ENCODE peak calls at places on chromosome 7, in four cellular contexts. Y is GM23248; W is lung; E is CD4-positive, CD25-positive, alpha-beta regulatory T cell. L is an unnamed sample. For H3K36me3, the result is how much of the 10 kb centered on the place peaks cover.

GRCh38 chr7:42263971-42264370 is 27.0 kb upstream of the GLI3 start:
- DNase-seq in E (no peak), Y (no peak), W (no peak), L (no peak)

GRCh38 chr7:46478046-46478445 is 557.0 kb upstream of the IGFBP3 start:
- DNase-seq in Y (peak), W (no peak), E (no peak), L (no peak)

GRCh38 chr7:78178319-78178718 is 379.7 kb downstream of the PHTF2 start:
- DNase-seq in W (no peak), E (no peak), Y (peak), L (no peak)

GRCh38 chr7:151891753-151892152 is 14.8 kb upstream of the PRKAG2 start:
- DNase-seq in E (no peak), Y (no peak), W (no peak), L (no peak)

GRCh38 chr7:71630521-71630920 is 498.6 kb downstream of the GALNT17 start:
- DNase-seq in Y (no peak), W (no peak), E (no peak), L (no peak)

GRCh38 chr7:65475734-65476319 is 102.2 kb downstream of the ZNF92 start:
- DNase-seq in Y (no peak), E (peak), W (no peak), L (no peak)

GRCh38 chr7:50637725-50638643 is 72.8 kb upstream of the DDC start:
- DNase-seq in W (no peak), Y (peak), E (no peak), L (no peak)

GRCh38 chr7:94509264-94509878 is at the start of gene CASD1:
- DNase-seq in E (peak), W (peak), Y (peak), L (peak)

GRCh38 chr7:40306596-40306995 is 171.8 kb downstream of the SUGCT start:
- DNase-seq in W (no peak), Y (peak), E (no peak), L (no peak)

GRCh38 chr7:97819161-97819560 is 53.0 kb downstream of the ASNS start:
- DNase-seq in E (no peak), W (no peak), Y (no peak), L (no peak)

GRCh38 chr7:29588212-29588611 is 24.6 kb downstream of the PRR15 start:
- DNase-seq in W (no peak), E (no peak), Y (no peak), L (no peak)

GRCh38 chr7:46993396-46993795 is 588.5 kb downstream of the TNS3 start:
- DNase-seq in Y (peak), W (no peak), E (no peak), L (no peak)

GRCh38 chr7:41696323-41696916 is 6.5 kb downstream of the INHBA start:
- DNase-seq in E (no peak), Y (peak), W (peak), L (no peak)

GRCh38 chr7:77940647-77941046 is 142.1 kb downstream of the PHTF2 start:
- DNase-seq in W (no peak), Y (peak), E (peak), L (no peak)

GRCh38 chr7:56105508-56105907 is 768 bp downstream of the CHCHD2 start:
- DNase-seq in E (peak), W (no peak), Y (peak), L (no peak)

GRCh38 chr7:148356303-148356702 is 234.3 kb upstream of the C7orf33 start:
- DNase-seq in W (no peak), E (no peak), Y (no peak), L (no peak)

GRCh38 chr7:17535776-17536175 is 237.3 kb downstream of the AHR start:
- DNase-seq in W (no peak), E (no peak), Y (peak), L (no peak)

GRCh38 chr7:2511769-2512168 is 7.8 kb upstream of the LFNG start:
- DNase-seq in Y (no peak), E (no peak), W (no peak), L (no peak)

GRCh38 chr7:78587443-78588044 is 789.0 kb downstream of the PHTF2 start:
- DNase-seq in W (no peak), E (no peak), Y (peak), L (no peak)

GRCh38 chr7:1011297-1012003 is 28.5 kb downstream of the CYP2W1 start:
- DNase-seq in Y (no peak), E (no peak), W (no peak), L (no peak)

GRCh38 chr7:134773164-134773563 is 6.3 kb upstream of the CALD1 start:
- DNase-seq in W (no peak), E (no peak), Y (no peak), L (no peak)

GRCh38 chr7:152674860-152675760 is 831 bp downstream of the XRCC2 start:
- DNase-seq in Y (peak), W (no peak), E (no peak), L (no peak)

GRCh38 chr7:71210220-71210619 is 78.3 kb downstream of the GALNT17 start:
- DNase-seq in W (no peak), Y (no peak), E (no peak), L (no peak)

GRCh38 chr7:47294569-47295222 is 287.2 kb downstream of the TNS3 start:
- DNase-seq in W (no peak), E (no peak), Y (no peak), L (no peak)

GRCh38 chr7:151060416-151061234 is 1.2 kb downstream of the SLC4A2 start:
- DNase-seq in E (no peak), Y (peak), W (no peak), L (no peak)

GRCh38 chr7:98354511-98355249 is 46.2 kb downstream of the BAIAP2L1 start:
- DNase-seq in Y (peak), W (peak), E (no peak), L (no peak)

GRCh38 chr7:89023902-89024301 is 228.4 kb upstream of the TEX47 start:
- DNase-seq in W (no peak), E (no peak), Y (no peak), L (no peak)

GRCh38 chr7:96361116-96361857 is 39.4 kb upstream of the SLC25A13 start:
- DNase-seq in E (no peak), Y (no peak), W (no peak), L (no peak)

GRCh38 chr7:41438919-41439882 is 263.7 kb downstream of the INHBA start:
- DNase-seq in E (no peak), Y (peak), W (no peak), L (no peak)

GRCh38 chr7:98085674-98086073 is 21.0 kb upstream of the LMTK2 start:
- DNase-seq in E (no peak), W (no peak), Y (no peak), L (no peak)

GRCh38 chr7:155644971-155645509 is 579 bp downstream of the RBM33 start:
- DNase-seq in Y (peak), W (peak), E (no peak), L (no peak)

GRCh38 chr7:113083132-113083833 is 3.3 kb downstream of the GPR85 start:
- DNase-seq in W (no peak), Y (no peak), E (no peak), L (no peak)

DNA sequence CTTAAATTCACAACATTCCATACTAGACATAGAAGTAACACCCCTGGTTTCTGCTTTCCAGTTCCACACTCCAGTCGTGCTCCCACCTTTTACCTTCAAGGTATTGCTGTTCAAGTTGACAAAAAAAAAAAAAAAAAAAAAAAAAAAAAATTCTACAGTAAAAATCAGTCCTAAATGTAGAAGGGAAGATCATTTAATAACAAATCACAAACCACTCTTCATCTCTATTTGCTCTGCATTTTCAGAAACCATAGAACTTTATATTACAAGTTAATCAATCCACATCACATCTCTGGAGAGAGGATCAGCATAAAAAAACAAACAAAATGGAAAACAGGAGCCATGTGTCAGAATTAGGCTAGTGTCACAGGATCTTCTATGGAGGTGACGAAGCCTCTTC is 206.3 kb upstream of the KLF14 start:
- DNase-seq in E (no peak), Y (no peak), W (no peak), L (no peak)
- H3K4me3 ChIP-seq in E (peak), Y (no peak), W (no peak), L (peak)

GRCh38 chr7:74119831-74120230 is 36.2 kb downstream of the LIMK1 start:
- DNase-seq in E (no peak), Y (no peak), W (no peak), L (no peak)
- H3K36me3 ChIP-seq in E (under half), Y (under half), W (under half), L (under half)

DNA sequence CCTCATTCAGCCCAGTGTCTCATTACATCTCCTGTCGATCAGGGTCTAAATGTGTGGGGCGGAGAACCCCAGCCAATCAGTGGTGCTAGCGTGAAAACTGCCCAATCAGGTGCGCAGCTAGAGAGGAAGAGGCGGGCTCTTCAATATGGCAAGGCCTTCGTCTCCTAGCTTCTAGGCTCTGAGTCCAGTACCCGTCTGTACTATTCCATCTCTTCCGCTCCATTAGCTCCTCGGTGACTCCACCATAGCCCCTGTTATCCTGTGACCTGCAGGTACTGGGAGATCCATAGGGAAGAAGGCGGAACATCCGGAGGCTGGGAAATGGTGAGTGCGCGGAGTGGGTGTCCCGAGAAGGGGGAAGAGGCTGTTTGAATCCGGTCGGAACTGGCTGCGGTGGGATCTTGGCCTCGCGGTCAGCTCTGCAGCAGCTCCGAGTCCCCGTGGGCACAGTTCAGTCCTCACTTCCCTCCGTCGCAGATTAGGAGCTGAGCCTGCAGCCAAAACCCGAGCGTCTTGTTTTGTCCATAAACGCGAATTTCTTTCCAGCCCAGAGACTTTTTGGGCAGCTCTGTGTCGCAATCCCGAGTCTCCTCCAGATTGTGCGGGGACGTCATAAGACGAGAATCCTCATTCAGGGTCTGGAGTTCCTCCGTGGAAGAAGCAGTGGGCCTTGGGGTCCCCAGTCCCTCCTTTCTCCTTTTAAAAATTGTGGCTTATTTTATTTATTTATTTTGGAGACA is at the start of gene ZNF727:
- DNase-seq in W (peak), E (peak), Y (no peak), L (no peak)
- H3K4me3 ChIP-seq in W (peak), E (no peak), Y (no peak), L (peak)

GRCh38 chr7:157614457-157615020 is 277.7 kb downstream of the DNAJB6 start:
- DNase-seq in W (no peak), E (no peak), Y (no peak), L (no peak)

GRCh38 chr7:157612009-157612663 is 275.3 kb downstream of the DNAJB6 start:
- DNase-seq in W (no peak), E (no peak), Y (no peak), L (no peak)

GRCh38 chr7:157612664-157613561 is 276.1 kb downstream of the DNAJB6 start:
- DNase-seq in E (peak), W (no peak), Y (no peak), L (no peak)

GRCh38 chr7:157615101-157615817 is 278.5 kb downstream of the DNAJB6 start:
- DNase-seq in E (peak), Y (no peak), W (no peak), L (no peak)

DNA sequence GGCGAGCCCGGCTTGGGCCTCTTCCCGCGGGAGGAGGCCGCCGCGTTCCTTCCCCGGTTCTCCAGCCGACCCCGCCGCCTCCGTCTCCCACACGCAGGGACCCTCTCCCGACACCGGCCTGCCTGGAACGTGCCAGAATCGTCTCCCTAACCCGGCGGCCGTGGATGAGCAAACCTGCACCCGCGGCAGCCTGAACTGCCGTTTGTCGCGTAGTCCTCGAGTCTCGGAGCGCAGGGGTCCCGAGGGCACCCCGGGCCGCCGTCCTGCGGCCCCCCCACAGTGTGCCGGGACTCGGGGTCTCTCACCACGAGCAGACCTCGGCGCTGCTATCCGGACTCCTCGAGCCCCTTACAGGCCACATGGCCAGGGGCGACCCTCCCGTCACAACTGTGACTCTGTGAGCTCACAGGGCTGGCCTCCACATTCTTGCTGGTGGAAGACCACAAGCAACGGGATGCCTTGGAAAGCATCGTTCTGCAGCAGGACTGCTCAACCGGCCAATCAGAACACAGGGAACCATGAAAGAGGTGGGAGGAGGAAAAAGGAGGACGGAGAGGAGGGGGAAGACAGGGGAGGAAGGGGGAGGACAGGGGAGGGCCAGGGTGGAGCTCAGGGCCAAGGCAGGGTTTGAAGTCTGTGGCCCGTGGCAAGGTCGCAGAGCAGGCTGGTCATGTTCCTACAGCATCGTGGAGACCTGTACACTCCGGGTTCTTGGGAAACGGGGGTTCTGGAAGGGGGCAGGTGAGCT is 276.9 kb downstream of the DNAJB6 start:
- DNase-seq in E (no peak), Y (no peak), W (no peak), L (no peak)
- H3K36me3 ChIP-seq in E (under half), Y (under half), W (under half), L (under half)

GRCh38 chr7:7181519-7182155 is 707 bp upstream of the C1GALT1 start:
- DNase-seq in Y (peak), W (peak), E (no peak), L (no peak)
- H3K4me3 ChIP-seq in Y (peak), W (peak), E (peak), L (peak)

GRCh38 chr7:107922891-107923290 is 31.9 kb downstream of the DLD start:
- DNase-seq in Y (peak), W (no peak), E (no peak), L (no peak)

GRCh38 chr7:107920048-107920772 is 29.2 kb downstream of the DLD start:
- DNase-seq in Y (no peak), E (no peak), W (no peak), L (no peak)

GRCh38 chr7:107924841-107925490 is 34.0 kb downstream of the DLD start:
- DNase-seq in Y (no peak), E (peak), W (no peak), L (no peak)
- H3K36me3 ChIP-seq in Y (half or more), E (under half), W (under half), L (under half)

GRCh38 chr7:4694653-4695335 is 12.7 kb downstream of the FOXK1 start:
- DNase-seq in Y (peak), E (no peak), W (no peak), L (no peak)
- H3K4me3 ChIP-seq in Y (peak), E (no peak), W (no peak), L (no peak)

GRCh38 chr7:22138886-22139285 is 193.2 kb upstream of the CDCA7L start:
- DNase-seq in W (no peak), E (no peak), Y (no peak), L (no peak)

GRCh38 chr7:22137466-22137865 is 191.8 kb upstream of the CDCA7L start:
- DNase-seq in Y (peak), E (no peak), W (no peak), L (no peak)

GRCh38 chr7:22138106-22138505 is 192.4 kb upstream of the CDCA7L start:
- DNase-seq in E (no peak), Y (no peak), W (no peak), L (no peak)

GRCh38 chr7:22140597-22140996 is 194.9 kb upstream of the CDCA7L start:
- DNase-seq in W (no peak), E (no peak), Y (no peak), L (no peak)

GRCh38 chr7:22137026-22137425 is 191.3 kb upstream of the CDCA7L start:
- DNase-seq in Y (peak), E (no peak), W (no peak), L (no peak)
- H3K36me3 ChIP-seq in Y (under half), E (under half), W (under half), L (under half)

GRCh38 chr7:116872026-116872425 is 9.6 kb downstream of the CAPZA2 start:
- DNase-seq in Y (peak), E (no peak), W (no peak), L (no peak)
- H3K4me3 ChIP-seq in Y (peak), E (peak), W (no peak), L (no peak)

GRCh38 chr7:105096306-105096705 is 82.3 kb downstream of the KMT2E start:
- DNase-seq in W (no peak), E (no peak), Y (no peak), L (no peak)

GRCh38 chr7:105098863-105099515 is 85.0 kb downstream of the KMT2E start:
- DNase-seq in E (no peak), Y (peak), W (no peak), L (no peak)

GRCh38 chr7:105097619-105098018 is 83.6 kb downstream of the KMT2E start:
- DNase-seq in W (no peak), Y (peak), E (no peak), L (no peak)

GRCh38 chr7:105094966-105095365 is 81.0 kb downstream of the KMT2E start:
- DNase-seq in W (no peak), Y (no peak), E (no peak), L (no peak)
- H3K36me3 ChIP-seq in W (under half), Y (under half), E (half or more), L (under half)

L was measured in esophagus squamous epithelium.